ENCODE peak calls at places on chromosomes 3 and 15, in nine cellular contexts. R is adrenal gland, S is HepG2, W is prostate gland, V is body of pancreas, X is stomach, K is IMR-90, B is suprapubic skin, N is tibial nerve. E is an unnamed sample.

GRCh38 chr15:41558400-41559238 is at the start of gene TYRO3:
- DNase-seq in K (no peak), S (no peak), R (peak), W (peak), B (no peak), N (peak), X (peak), V (peak), E (peak)

GRCh38 chr15:101355678-101356464 is 60.8 kb upstream of the SNRPA1 start:
- DNase-seq in K (no peak), X (no peak), W (no peak), B (no peak), N (no peak), R (no peak), V (no peak), S (no peak), E (no peak)

GRCh38 chr3:128405554-128406277 is 61.0 kb downstream of the DNAJB8 start:
- DNase-seq in R (no peak), S (no peak), K (no peak), B (no peak), W (no peak), N (no peak), V (peak), X (no peak), E (no peak)

GRCh38 chr3:190272747-190273146 is 49.5 kb downstream of the CLDN1 start:
- DNase-seq in X (no peak), N (no peak), S (no peak), V (no peak), B (no peak), K (no peak), W (no peak), R (no peak), E (no peak)

GRCh38 chr15:64051093-64051402 is 4.8 kb upstream of the DAPK2 start:
- DNase-seq in X (no peak), B (no peak), S (no peak), N (no peak), K (no peak), W (no peak), V (no peak), R (no peak), E (no peak)

GRCh38 chr3:183824761-183825379 is 507 bp downstream of the MAP6D1 start:
- DNase-seq in R (no peak), V (peak), X (no peak), W (no peak), N (no peak), B (peak), K (no peak), S (no peak), E (peak)

GRCh38 chr3:129263161-129263910 is 13.9 kb downstream of the COPG1 start:
- DNase-seq in R (no peak), K (no peak), N (no peak), W (no peak), B (peak), S (no peak), V (no peak), X (no peak), E (no peak)

GRCh38 chr15:72231847-72232461 is 964 bp upstream of the PKM start:
- DNase-seq in N (peak), K (peak), B (no peak), S (peak), W (peak), V (peak), R (peak), X (peak), E (peak)

GRCh38 chr3:15859507-15860013 is 61.8 kb upstream of the ANKRD28 start:
- DNase-seq in S (peak), N (peak), R (peak), X (peak), B (peak), W (peak), V (peak), K (peak), E (peak)

GRCh38 chr3:102174312-102174712 is 260.5 kb upstream of the ZPLD1 start:
- DNase-seq in K (peak), X (no peak), W (no peak), S (no peak), R (no peak), V (no peak), N (no peak), B (no peak), E (peak)

GRCh38 chr3:194370753-194371152 is 1.2 kb upstream of the LRRC15 start:
- DNase-seq in W (no peak), N (no peak), B (no peak), K (no peak), X (no peak), V (no peak), R (no peak), S (no peak), E (no peak)

GRCh38 chr3:155890671-155891190 is 20.3 kb downstream of the GMPS start:
- DNase-seq in X (no peak), R (no peak), S (peak), V (no peak), K (peak), W (no peak), N (no peak), B (no peak), E (peak)

GRCh38 chr3:131735121-131735520 is 232.3 kb upstream of the MRPL3 start:
- DNase-seq in S (no peak), R (no peak), V (no peak), B (no peak), K (no peak), W (no peak), N (no peak), X (no peak), E (no peak)

GRCh38 chr15:91948001-91948608 is 94.6 kb downstream of the SLCO3A1 start:
- DNase-seq in K (peak), S (no peak), V (peak), X (peak), N (no peak), B (no peak), R (no peak), W (peak), E (no peak)

GRCh38 chr3:57112206-57112605 is 51.7 kb downstream of the SPATA12 start:
- DNase-seq in S (peak), V (no peak), W (no peak), K (no peak), B (no peak), R (no peak), N (no peak), X (no peak), E (no peak)

GRCh38 chr15:69626095-69627066 is 173.8 kb downstream of the RPLP1 start:
- DNase-seq in W (no peak), N (no peak), R (no peak), V (no peak), S (no peak), B (no peak), K (no peak), X (no peak), E (no peak)

GRCh38 chr3:102400766-102401165 is 34.0 kb upstream of the ZPLD1 start:
- DNase-seq in B (no peak), V (no peak), X (no peak), K (peak), N (no peak), W (no peak), R (no peak), S (no peak), E (peak)

GRCh38 chr3:160449660-160450598 is at the start of gene TRIM59:
- DNase-seq in S (peak), W (peak), K (peak), X (peak), V (peak), B (peak), R (peak), N (peak), E (peak)

GRCh38 chr3:20528180-20528579 is 342.2 kb upstream of the SGO1 start:
- DNase-seq in S (no peak), X (no peak), B (no peak), K (no peak), W (no peak), N (no peak), R (no peak), V (no peak), E (no peak)

GRCh38 chr3:61522064-61522463 is 39.3 kb upstream of the PTPRG start:
- DNase-seq in N (no peak), K (no peak), B (no peak), X (no peak), W (no peak), S (no peak), R (no peak), V (no peak), E (no peak)

GRCh38 chr3:156760333-156760732 is 65.8 kb upstream of the LEKR1 start:
- DNase-seq in X (no peak), N (no peak), W (no peak), V (no peak), B (no peak), R (no peak), K (no peak), S (no peak), E (no peak)

GRCh38 chr15:22810735-22811338 is 24.4 kb downstream of the NIPA1 start:
- DNase-seq in B (peak), S (no peak), N (no peak), W (no peak), X (no peak), K (peak), R (no peak), V (no peak), E (no peak)

GRCh38 chr3:181860243-181860642 is 148.5 kb downstream of the SOX2 start:
- DNase-seq in S (no peak), N (no peak), W (no peak), R (no peak), K (no peak), V (no peak), X (no peak), B (no peak), E (no peak)

GRCh38 chr3:18725668-18726407 is 300.7 kb upstream of the SATB1 start:
- DNase-seq in B (no peak), K (no peak), N (no peak), V (no peak), W (peak), X (no peak), R (no peak), S (no peak), E (no peak)

GRCh38 chr15:31501074-31501473 is 174.4 kb downstream of the KLF13 start:
- DNase-seq in S (no peak), W (no peak), N (no peak), K (no peak), X (no peak), V (no peak), R (no peak), B (no peak), E (no peak)

GRCh38 chr15:61115679-61116078 is 113.4 kb downstream of the RORA start:
- DNase-seq in X (no peak), S (no peak), K (peak), R (no peak), V (no peak), B (no peak), W (no peak), N (no peak), E (no peak)

GRCh38 chr15:61115241-61115640 is 113.9 kb downstream of the RORA start:
- DNase-seq in K (peak), B (no peak), W (no peak), R (no peak), X (no peak), N (no peak), S (no peak), V (no peak), E (no peak)

GRCh38 chr15:61119556-61119955 is 109.5 kb downstream of the RORA start:
- DNase-seq in N (no peak), S (no peak), V (no peak), X (no peak), W (no peak), K (no peak), R (no peak), B (no peak), E (no peak)

GRCh38 chr15:61116830-61117229 is 112.3 kb downstream of the RORA start:
- DNase-seq in K (no peak), W (no peak), S (no peak), X (no peak), B (no peak), R (no peak), V (no peak), N (no peak), E (no peak)

GRCh38 chr15:61118885-61119284 is 110.2 kb downstream of the RORA start:
- DNase-seq in B (no peak), R (no peak), S (no peak), X (no peak), K (no peak), W (no peak), N (no peak), V (no peak), E (no peak)
- TF ChIP-seq POLR2A in B (no peak), R (no peak), S (no peak), X (no peak), K (no peak), W (no peak), N (no peak), V (no peak), E (no peak)

GRCh38 chr3:169931747-169932520 is 20.6 kb downstream of the SAMD7 start:
- DNase-seq in W (no peak), R (no peak), V (no peak), X (no peak), S (no peak), N (no peak), K (no peak), B (no peak), E (no peak)

GRCh38 chr3:169929830-169930519 is 18.6 kb downstream of the SAMD7 start:
- DNase-seq in B (no peak), S (no peak), R (no peak), K (no peak), X (no peak), V (no peak), W (no peak), N (no peak), E (no peak)
- TF ChIP-seq CTCF in B (no peak), S (peak), R (no peak), K (no peak), X (no peak), V (no peak), W (no peak), N (no peak), E (no peak)

GRCh38 chr3:84567796-84568195 is 391.0 kb upstream of the CADM2 start:
- DNase-seq in W (no peak), V (no peak), K (no peak), N (no peak), X (no peak), R (no peak), S (no peak), B (no peak), E (no peak)
- TF ChIP-seq POLR2A in W (no peak), V (no peak), K (no peak), N (no peak), X (no peak), R (no peak), S (no peak), B (no peak), E (no peak)

GRCh38 chr15:85579957-85580694 is 199.7 kb downstream of the AKAP13 start:
- DNase-seq in S (no peak), N (peak), R (no peak), X (peak), K (no peak), V (peak), B (no peak), W (no peak), E (no peak)
- TF ChIP-seq CTCF in S (no peak), N (no peak), R (no peak), X (no peak), K (no peak), V (peak), B (no peak), W (no peak), E (no peak)

GRCh38 chr3:188349963-188350332 is 196.0 kb downstream of the LPP start:
- DNase-seq in W (no peak), X (no peak), K (no peak), R (no peak), V (peak), B (no peak), S (no peak), N (no peak), E (no peak)

GRCh38 chr3:188353409-188353808 is 199.5 kb downstream of the LPP start:
- DNase-seq in X (no peak), V (no peak), S (no peak), R (no peak), B (no peak), W (no peak), N (no peak), K (no peak), E (no peak)

GRCh38 chr3:188350956-188351355 is 197.0 kb downstream of the LPP start:
- DNase-seq in X (no peak), R (no peak), N (no peak), W (no peak), B (no peak), K (no peak), S (no peak), V (no peak), E (no peak)

GRCh38 chr3:188351648-188352047 is 197.7 kb downstream of the LPP start:
- DNase-seq in N (no peak), W (no peak), R (no peak), V (no peak), B (no peak), S (no peak), K (no peak), X (no peak), E (no peak)

GRCh38 chr3:188352196-188352927 is 198.4 kb downstream of the LPP start:
- DNase-seq in B (no peak), K (no peak), V (peak), X (no peak), S (no peak), R (no peak), N (no peak), W (no peak), E (no peak)
- TF ChIP-seq POLR2A in B (no peak), K (no peak), V (no peak), X (no peak), S (no peak), R (no peak), N (no peak), W (no peak), E (no peak)